ENCODE peak calls at places on chromosome 16, in five cellular contexts. E is H1, D is AG04450, Z is heart left ventricle, S is psoas muscle. C is an unnamed sample.

GRCh38 chr16:58814348-58814801 is 80.3 kb upstream of the GOT2 start:
- DNase-seq in E (peak; percentile 65), D (peak; percentile 2), Z (no peak), S (no peak), C (no peak)

GRCh38 chr16:354971-355441 is 2.5 kb upstream of the AXIN1 start:
- DNase-seq in E (no peak), D (no peak), Z (no peak), S (no peak), C (no peak)

GRCh38 chr16:57773019-57773418 is 29.3 kb downstream of the KIFC3 start:
- DNase-seq in E (no peak), D (no peak), Z (no peak), S (peak; percentile 1), C (no peak)

GRCh38 chr16:84340305-84341040 is 27.9 kb upstream of the ATP2C2 start:
- DNase-seq in E (no peak), D (no peak), Z (no peak), S (no peak), C (no peak)

GRCh38 chr16:25950586-25951201 is 258.9 kb downstream of the HS3ST4 start:
- DNase-seq in E (peak; percentile 83), D (no peak), Z (no peak), S (no peak), C (no peak)

GRCh38 chr16:24944206-24944605 is 71.0 kb downstream of the ARHGAP17 start:
- DNase-seq in E (no peak), D (no peak), Z (no peak), S (no peak), C (no peak)

GRCh38 chr16:1108299-1109252 is 12.5 kb upstream of the C1QTNF8 start:
- DNase-seq in E (no peak), D (no peak), Z (no peak), S (peak; percentile 50), C (no peak)

GRCh38 chr16:12157510-12158093 is 181.1 kb downstream of the SNX29 start:
- DNase-seq in E (no peak), D (no peak), Z (no peak), S (no peak), C (no peak)

GRCh38 chr16:8127096-8127495 is 463.2 kb downstream of the TMEM114 start:
- DNase-seq in E (no peak), D (no peak), Z (no peak), S (no peak), C (no peak)

GRCh38 chr16:49919327-49919726 is 63.4 kb upstream of the ZNF423 start:
- DNase-seq in E (no peak), D (no peak), Z (no peak), S (no peak), C (no peak)

GRCh38 chr16:13909872-13910303 is 10.1 kb upstream of the ERCC4 start:
- DNase-seq in E (no peak), D (peak; percentile 47), Z (no peak), S (no peak), C (no peak)

GRCh38 chr16:70523621-70524405 is at the start of gene SF3B3:
- DNase-seq in E (peak; percentile 81), D (no peak), Z (peak; percentile 84), S (peak; percentile 72), C (peak; percentile 76)

GRCh38 chr16:11792404-11793260 is 4.4 kb downstream of the ZC3H7A start:
- DNase-seq in E (no peak), D (no peak), Z (peak; percentile 27), S (peak; percentile 59), C (no peak)

GRCh38 chr16:79066621-79067020 is 533.9 kb downstream of the MAF start:
- DNase-seq in E (no peak), D (no peak), Z (no peak), S (no peak), C (no peak)

GRCh38 chr16:19238386-19238785 is 47.1 kb upstream of the CLEC19A start:
- DNase-seq in E (no peak), D (no peak), Z (no peak), S (no peak), C (no peak)

GRCh38 chr16:84059946-84060901 is 17.6 kb upstream of the SLC38A8 start:
- DNase-seq in E (no peak), D (no peak), Z (no peak), S (no peak), C (no peak)

GRCh38 chr16:81996664-81997529 is 14.4 kb downstream of the SDR42E1 start:
- DNase-seq in E (no peak), D (no peak), Z (no peak), S (no peak), C (no peak)

GRCh38 chr16:81995651-81996050 is 15.6 kb downstream of the SDR42E1 start:
- DNase-seq in E (no peak), D (no peak), Z (no peak), S (no peak), C (no peak)

GRCh38 chr16:81997738-81998137 is 13.5 kb downstream of the SDR42E1 start:
- DNase-seq in E (no peak), D (peak; percentile 11), Z (no peak), S (no peak), C (no peak)

DNA sequence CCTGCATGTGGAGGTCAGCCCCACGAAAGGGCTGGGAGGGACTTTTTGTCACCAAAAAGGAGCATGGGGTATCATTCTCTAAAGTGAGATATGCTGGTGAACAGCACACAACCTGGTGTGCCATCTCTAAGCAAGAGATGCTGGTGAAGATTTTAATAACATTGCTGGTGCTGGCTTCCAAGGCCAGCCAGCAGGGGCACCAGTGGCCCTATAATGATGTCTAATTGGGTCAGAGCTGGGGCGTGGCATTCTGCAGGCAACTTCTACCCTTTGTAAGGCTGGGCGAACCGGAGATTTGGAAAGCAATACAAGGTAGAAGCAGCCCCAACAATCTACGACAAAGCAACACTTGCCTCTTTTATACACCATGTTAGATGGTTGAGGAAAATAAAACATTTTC is 16.8 kb downstream of the SDR42E1 start:
- DNase-seq in E (no peak), D (no peak), Z (no peak), S (no peak), C (no peak)
- TF ChIP-seq CTCF in E (peak; percentile 58), D (no peak), Z (no peak), S (no peak), C (peak; percentile 24)

GRCh38 chr16:22007509-22008214 is at the start of gene MOSMO:
- DNase-seq in E (peak; percentile 78), D (no peak), Z (peak; percentile 88), S (peak; percentile 82), C (peak; percentile 74)
- TF ChIP-seq CTCF in E (no peak), D (no peak), Z (no peak), S (no peak), C (peak; percentile 43)

GRCh38 chr16:76265434-76266045 is 11.7 kb upstream of the CNTNAP4 start:
- DNase-seq in E (peak; percentile 92), D (peak; percentile 8), Z (no peak), S (no peak), C (no peak)
- TF ChIP-seq CTCF in E (peak; percentile 74), D (peak; percentile 71), Z (no peak), S (peak; percentile 6), C (peak; percentile 77)

GRCh38 chr16:85473326-85473725 is 139.8 kb upstream of the GSE1 start:
- DNase-seq in E (no peak), D (no peak), Z (no peak), S (no peak), C (no peak)

GRCh38 chr16:85469929-85470590 is 143.1 kb upstream of the GSE1 start:
- DNase-seq in E (no peak), D (no peak), Z (no peak), S (no peak), C (no peak)

GRCh38 chr16:85470873-85471272 is 142.2 kb upstream of the GSE1 start:
- DNase-seq in E (no peak), D (no peak), Z (no peak), S (no peak), C (no peak)

GRCh38 chr16:85472514-85472913 is 140.6 kb upstream of the GSE1 start:
- DNase-seq in E (no peak), D (no peak), Z (no peak), S (no peak), C (no peak)

DNA sequence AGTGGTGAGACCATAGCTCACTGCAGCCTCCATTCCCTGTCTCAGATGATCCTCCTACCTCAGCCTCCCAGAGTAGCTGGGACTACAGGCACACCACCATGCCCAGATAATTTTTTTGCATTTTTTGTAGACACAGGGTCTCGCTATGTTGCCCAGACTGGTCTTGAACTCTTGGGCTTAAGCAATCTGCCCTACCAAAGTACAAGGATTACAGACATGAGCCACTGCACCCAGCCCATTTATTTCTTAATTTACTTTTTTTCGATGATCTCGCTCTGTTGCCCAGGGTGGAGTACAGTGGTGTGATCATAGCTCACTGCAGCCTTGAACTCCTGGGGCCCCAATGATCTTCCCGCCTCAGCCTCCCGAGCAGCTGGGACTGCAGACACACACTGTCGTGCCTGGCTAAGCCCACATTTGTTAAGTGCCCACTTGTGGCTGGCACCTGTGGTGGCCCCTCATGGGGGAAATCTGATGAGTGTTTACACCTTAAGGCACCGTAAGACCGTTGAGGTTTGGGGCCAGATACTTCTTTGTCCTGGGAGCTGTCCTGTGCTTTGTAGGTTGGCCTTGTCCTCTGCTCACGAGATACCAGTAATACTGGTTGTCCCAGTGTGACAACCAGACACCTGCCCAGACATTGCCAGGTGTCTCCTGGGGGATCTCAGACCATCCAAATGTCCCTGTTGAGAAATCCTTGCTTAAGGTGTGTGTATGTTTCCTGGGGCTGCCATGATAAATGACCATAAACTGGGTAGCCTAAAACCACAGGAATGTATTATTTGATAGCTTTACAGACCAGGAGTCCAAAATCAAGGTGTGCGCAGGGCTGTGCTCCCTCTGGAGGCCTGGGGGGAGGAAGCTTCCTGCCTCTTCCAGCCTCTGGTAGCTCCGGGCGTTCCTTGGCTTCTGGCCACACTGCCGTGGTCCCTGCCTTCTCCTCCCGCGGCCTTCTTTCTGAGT is 141.4 kb upstream of the GSE1 start:
- DNase-seq in E (no peak), D (no peak), Z (no peak), S (no peak), C (no peak)
- TF ChIP-seq CTCF in E (no peak), D (no peak), Z (no peak), S (no peak), C (no peak)

DNA sequence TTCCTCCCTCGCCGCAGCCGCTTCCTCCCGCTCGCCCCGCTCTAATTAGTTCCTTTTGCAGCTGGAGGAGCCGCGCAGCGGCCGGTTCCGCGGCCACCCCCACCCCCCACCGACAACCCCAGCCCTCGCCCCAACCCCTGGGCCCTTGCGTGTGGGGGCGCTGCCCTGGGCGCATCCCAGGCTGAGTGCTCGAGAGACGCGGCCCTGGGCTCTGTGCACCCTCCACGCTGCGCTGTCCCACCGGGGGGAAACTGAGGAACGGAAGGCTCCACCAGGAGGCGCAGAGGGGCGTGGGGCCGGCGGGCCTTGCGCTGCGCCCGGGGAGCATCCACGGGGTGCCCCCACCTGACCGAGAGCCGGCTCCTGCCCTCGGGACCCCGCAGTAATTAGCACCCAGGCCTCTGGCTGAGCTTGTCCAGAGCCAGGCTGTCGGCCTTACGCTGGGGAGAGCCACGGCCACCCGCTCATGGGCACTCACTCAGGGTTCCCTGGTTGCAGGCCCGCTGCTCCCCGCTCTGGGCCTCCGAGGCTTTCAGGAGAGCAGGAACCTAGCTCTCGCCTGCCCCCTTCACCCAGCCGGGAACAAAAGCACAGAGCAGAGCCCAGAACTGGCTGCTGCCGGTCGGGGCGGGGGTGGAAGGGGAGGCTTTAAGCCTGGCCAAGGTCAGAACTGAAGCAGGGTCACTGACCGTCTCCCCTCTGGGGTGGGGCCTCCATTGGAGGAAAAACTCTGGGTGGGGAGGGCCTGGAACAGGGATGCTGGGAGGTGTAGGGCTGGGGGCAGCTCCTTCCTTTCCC is 12.1 kb downstream of the GLIS2 start:
- DNase-seq in E (peak; percentile 84), D (no peak), Z (peak; percentile 88), S (peak; percentile 79), C (no peak)
- TF ChIP-seq CTCF in E (peak; percentile 71), D (peak; percentile 64), Z (peak; percentile 63), S (peak; percentile 44), C (peak; percentile 72)